ENCODE peak calls at places on chromosomes 12 and 14, in seven cellular contexts. G is amygdala; O is effector CD4-positive, alpha-beta T cell; Q is retina; X is NCI-H146; J is stimulated activated CD8-positive, alpha-beta memory T cell treated with anti-CD3 and anti-CD28 coated beads, Interleukin-4, amount 100 ng/mL, for 48 hours; A is sigmoid colon. U is an unnamed sample.

GRCh38 chr12:11976005-11976404 is 94.7 kb upstream of the BCL2L14 start:
- DNase-seq in G (no peak), O (no peak), Q (no peak), X (no peak), J (no peak), A (no peak), U (no peak)

GRCh38 chr12:124716208-124717141 is 147.2 kb downstream of the SCARB1 start:
- DNase-seq in G (no peak), O (no peak), Q (no peak), X (no peak), J (no peak), A (no peak), U (no peak)

GRCh38 chr14:43001729-43002128 is 1395.1 kb downstream of the LRFN5 start:
- DNase-seq in G (no peak), O (no peak), Q (no peak), X (no peak), J (no peak), A (no peak), U (no peak)

GRCh38 chr14:64544607-64545312 is 4.2 kb downstream of the HSPA2 start:
- DNase-seq in G (no peak), O (no peak), Q (no peak), X (no peak), J (no peak), A (no peak), U (no peak)

GRCh38 chr12:131091413-131091975 is 137.8 kb downstream of the ADGRD1 start:
- DNase-seq in G (no peak), O (no peak), Q (no peak), X (no peak), J (peak; percentile 65), A (peak; percentile 17), U (no peak)

GRCh38 chr14:70392676-70393075 is 24.2 kb downstream of the SYNJ2BP start:
- DNase-seq in G (no peak), O (no peak), Q (no peak), X (no peak), J (no peak), A (no peak), U (no peak)

GRCh38 chr14:23076785-23077408 is 18.0 kb downstream of the ACIN1 start:
- DNase-seq in G (no peak), O (no peak), Q (no peak), X (no peak), J (no peak), A (no peak), U (no peak)

GRCh38 chr12:129840145-129840884 is 63.5 kb downstream of the TMEM132D start:
- DNase-seq in G (no peak), O (no peak), Q (no peak), X (no peak), J (no peak), A (no peak), U (no peak)

GRCh38 chr14:104431929-104432541 is 147.5 kb upstream of the C14orf180 start:
- DNase-seq in G (no peak), O (no peak), Q (no peak), X (no peak), J (no peak), A (peak; percentile 38), U (no peak)

GRCh38 chr12:17062296-17063061 is 456.5 kb upstream of the LMO3 start:
- DNase-seq in G (no peak), O (no peak), Q (no peak), X (peak; percentile 98), J (no peak), A (no peak), U (no peak)

GRCh38 chr12:128727999-128728398 is 95.8 kb downstream of the SLC15A4 start:
- DNase-seq in G (no peak), O (no peak), Q (no peak), X (no peak), J (no peak), A (no peak), U (no peak)

GRCh38 chr14:77151918-77152588 is 10.5 kb upstream of the ZDHHC22 start:
- DNase-seq in G (no peak), O (no peak), Q (no peak), X (peak; percentile 48), J (no peak), A (no peak), U (no peak)

GRCh38 chr14:71212683-71213107 is 305.4 kb downstream of the PCNX1 start:
- DNase-seq in G (peak; percentile 14), O (no peak), Q (no peak), X (no peak), J (no peak), A (no peak), U (no peak)

U was measured in stimulated activated CD4-positive, alpha-beta T cell treated with anti-CD3 and anti-CD28 coated beads, TNF-alpha, amount 100 ng/mL, for 4 hours.